ENCODE peak calls at places on chromosomes 13 and 19, in five cellular contexts. W, Q, A, F and C are unnamed samples.

GRCh38 chr13:43684947-43685725 is 101.6 kb downstream of the ENOX1 start:
- DNase-seq in W (no peak), Q (no peak), A (no peak), F (no peak), C (no peak)

GRCh38 chr19:8259142-8259921 is 48.8 kb downstream of the CD320 start:
- DNase-seq in W (no peak), Q (no peak), A (no peak), F (no peak), C (no peak)

GRCh38 chr13:20230913-20231838 is 943 bp downstream of the GJB6 start:
- DNase-seq in W (no peak), Q (peak), A (no peak), F (no peak), C (no peak)

GRCh38 chr13:48492123-48493075 is 40.5 kb downstream of the RCBTB2 start:
- DNase-seq in W (peak), Q (peak), A (no peak), F (peak), C (peak)

GRCh38 chr13:91878491-91878890 is 480.1 kb downstream of the GPC5 start:
- DNase-seq in W (no peak), Q (no peak), A (no peak), F (no peak), C (no peak)

GRCh38 chr13:63435668-63436275 is 2020.1 kb upstream of the PCDH20 start:
- DNase-seq in W (no peak), Q (peak), A (no peak), F (no peak), C (no peak)

GRCh38 chr13:39527961-39528720 is 74.9 kb downstream of the LHFPL6 start:
- DNase-seq in W (no peak), Q (peak), A (no peak), F (no peak), C (peak)

GRCh38 chr19:45161715-45162463 is 1.1 kb upstream of the NKPD1 start:
- DNase-seq in W (no peak), Q (peak), A (no peak), F (peak), C (no peak)

GRCh38 chr19:44735011-44735410 is 13.5 kb upstream of the BCL3 start:
- DNase-seq in W (no peak), Q (peak), A (no peak), F (no peak), C (no peak)